ENCODE peak calls at places on chromosomes 3 and 15, in eight cellular contexts. One of them, this sample, is unnamed.

GRCh38 chr3:48408823-48409281 is 21.0 kb downstream of the PLXNB1 start:
- DNase-seq in astrocyte of the spinal cord: no peak
- DNase-seq in ovary: peak; percentile 15
- DNase-seq in GM06990: no peak
- DNase-seq in type B pancreatic cell: peak; percentile 58
- DNase-seq in activated CD8-positive, alpha-beta T cell treated with anti-CD3 and anti-CD28 coated beads for 36 hours: no peak
- DNase-seq in MCF 10A: no peak
- DNase-seq in fibroblast of lung: no peak
- DNase-seq in this sample: peak; percentile 26

GRCh38 chr15:55343168-55343567 is 24.1 kb downstream of the PIGB start:
- DNase-seq in type B pancreatic cell: no peak
- DNase-seq in fibroblast of lung: peak; percentile 28
- DNase-seq in ovary: no peak
- DNase-seq in activated CD8-positive, alpha-beta T cell treated with anti-CD3 and anti-CD28 coated beads for 36 hours: no peak
- DNase-seq in GM06990: no peak
- DNase-seq in MCF 10A: no peak
- DNase-seq in astrocyte of the spinal cord: no peak
- DNase-seq in this sample: no peak

GRCh38 chr3:20040476-20041196 is 390 bp downstream of the KAT2B start:
- DNase-seq in type B pancreatic cell: peak; percentile 75
- DNase-seq in astrocyte of the spinal cord: peak; percentile 69
- DNase-seq in ovary: peak; percentile 87
- DNase-seq in activated CD8-positive, alpha-beta T cell treated with anti-CD3 and anti-CD28 coated beads for 36 hours: peak; percentile 78
- DNase-seq in MCF 10A: peak; percentile 77
- DNase-seq in fibroblast of lung: peak; percentile 75
- DNase-seq in GM06990: peak; percentile 85
- DNase-seq in this sample: peak; percentile 85

GRCh38 chr3:186208328-186208989 is 99.6 kb upstream of the ETV5 start:
- DNase-seq in ovary: no peak
- DNase-seq in fibroblast of lung: no peak
- DNase-seq in astrocyte of the spinal cord: no peak
- DNase-seq in type B pancreatic cell: no peak
- DNase-seq in MCF 10A: no peak
- DNase-seq in activated CD8-positive, alpha-beta T cell treated with anti-CD3 and anti-CD28 coated beads for 36 hours: no peak
- DNase-seq in GM06990: no peak
- DNase-seq in this sample: no peak

GRCh38 chr3:197371521-197372075 is 73.2 kb upstream of the DLG1 start:
- DNase-seq in activated CD8-positive, alpha-beta T cell treated with anti-CD3 and anti-CD28 coated beads for 36 hours: no peak
- DNase-seq in type B pancreatic cell: no peak
- DNase-seq in GM06990: no peak
- DNase-seq in MCF 10A: no peak
- DNase-seq in astrocyte of the spinal cord: peak; percentile 47
- DNase-seq in fibroblast of lung: peak; percentile 68
- DNase-seq in ovary: no peak
- DNase-seq in this sample: no peak

GRCh38 chr3:192170031-192170430 is 557.3 kb downstream of the FGF12 start:
- DNase-seq in astrocyte of the spinal cord: no peak
- DNase-seq in ovary: no peak
- DNase-seq in type B pancreatic cell: no peak
- DNase-seq in fibroblast of lung: peak; percentile 9
- DNase-seq in activated CD8-positive, alpha-beta T cell treated with anti-CD3 and anti-CD28 coated beads for 36 hours: no peak
- DNase-seq in MCF 10A: no peak
- DNase-seq in GM06990: no peak
- DNase-seq in this sample: no peak

GRCh38 chr15:47620960-47621681 is 96.2 kb upstream of the SEMA6D start:
- DNase-seq in MCF 10A: peak; percentile 68
- DNase-seq in ovary: no peak
- DNase-seq in type B pancreatic cell: no peak
- DNase-seq in activated CD8-positive, alpha-beta T cell treated with anti-CD3 and anti-CD28 coated beads for 36 hours: no peak
- DNase-seq in fibroblast of lung: peak; percentile 6
- DNase-seq in astrocyte of the spinal cord: no peak
- DNase-seq in GM06990: no peak
- DNase-seq in this sample: no peak

GRCh38 chr3:133827684-133828083 is 22.1 kb downstream of the SRPRB start:
- DNase-seq in activated CD8-positive, alpha-beta T cell treated with anti-CD3 and anti-CD28 coated beads for 36 hours: no peak
- DNase-seq in type B pancreatic cell: no peak
- DNase-seq in ovary: no peak
- DNase-seq in MCF 10A: no peak
- DNase-seq in GM06990: no peak
- DNase-seq in fibroblast of lung: no peak
- DNase-seq in astrocyte of the spinal cord: no peak
- DNase-seq in this sample: no peak

GRCh38 chr3:141289228-141289772 is 57.7 kb downstream of the PXYLP1 start:
- DNase-seq in fibroblast of lung: no peak
- DNase-seq in GM06990: no peak
- DNase-seq in MCF 10A: no peak
- DNase-seq in astrocyte of the spinal cord: no peak
- DNase-seq in activated CD8-positive, alpha-beta T cell treated with anti-CD3 and anti-CD28 coated beads for 36 hours: no peak
- DNase-seq in type B pancreatic cell: no peak
- DNase-seq in ovary: no peak
- DNase-seq in this sample: no peak

GRCh38 chr3:20480771-20481170 is 294.8 kb upstream of the SGO1 start:
- DNase-seq in fibroblast of lung: peak; percentile 52
- DNase-seq in type B pancreatic cell: no peak
- DNase-seq in MCF 10A: no peak
- DNase-seq in activated CD8-positive, alpha-beta T cell treated with anti-CD3 and anti-CD28 coated beads for 36 hours: no peak
- DNase-seq in astrocyte of the spinal cord: peak; percentile 46
- DNase-seq in GM06990: no peak
- DNase-seq in ovary: no peak
- DNase-seq in this sample: no peak

GRCh38 chr3:183917776-183918175 is 33.1 kb upstream of the PARL start:
- DNase-seq in ovary: no peak
- DNase-seq in MCF 10A: no peak
- DNase-seq in type B pancreatic cell: no peak
- DNase-seq in activated CD8-positive, alpha-beta T cell treated with anti-CD3 and anti-CD28 coated beads for 36 hours: no peak
- DNase-seq in fibroblast of lung: no peak
- DNase-seq in GM06990: no peak
- DNase-seq in astrocyte of the spinal cord: no peak
- DNase-seq in this sample: no peak

GRCh38 chr3:37096292-37096691 is 78.1 kb downstream of the LRRFIP2 start:
- DNase-seq in GM06990: no peak
- DNase-seq in fibroblast of lung: peak; percentile 84
- DNase-seq in astrocyte of the spinal cord: peak; percentile 53
- DNase-seq in MCF 10A: peak; percentile 4
- DNase-seq in type B pancreatic cell: no peak
- DNase-seq in ovary: no peak
- DNase-seq in activated CD8-positive, alpha-beta T cell treated with anti-CD3 and anti-CD28 coated beads for 36 hours: no peak
- DNase-seq in this sample: no peak

DNA sequence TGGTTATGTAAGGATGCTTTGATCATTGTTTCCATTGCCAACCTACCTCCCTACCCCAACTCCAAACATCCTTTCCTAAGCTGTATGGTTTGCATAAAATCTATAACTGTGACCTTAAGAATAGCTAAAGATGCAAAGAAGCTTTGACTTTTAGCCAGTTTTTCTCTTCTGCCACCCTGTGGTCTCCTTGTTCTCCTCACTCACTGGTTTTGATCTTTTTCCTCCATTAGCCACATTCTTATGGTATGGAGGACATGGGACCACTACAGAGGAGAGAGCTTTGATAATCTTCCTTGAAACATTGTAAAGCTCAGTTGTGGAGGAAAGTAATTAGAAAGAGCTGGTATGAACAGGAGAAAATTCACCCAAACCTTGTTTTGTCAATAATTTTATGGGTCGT is 115.9 kb downstream of the NEK11 start:
- DNase-seq in astrocyte of the spinal cord: no peak
- DNase-seq in type B pancreatic cell: no peak
- DNase-seq in GM06990: no peak
- DNase-seq in fibroblast of lung: no peak
- DNase-seq in activated CD8-positive, alpha-beta T cell treated with anti-CD3 and anti-CD28 coated beads for 36 hours: no peak
- DNase-seq in MCF 10A: no peak
- DNase-seq in ovary: no peak
- DNase-seq in this sample: no peak
- TF ChIP-seq CTCF in astrocyte of the spinal cord: peak; percentile 18
- TF ChIP-seq CTCF in type B pancreatic cell: no peak
- TF ChIP-seq CTCF in GM06990: no peak
- TF ChIP-seq CTCF in fibroblast of lung: peak; percentile 12
- TF ChIP-seq CTCF in activated CD8-positive, alpha-beta T cell treated with anti-CD3 and anti-CD28 coated beads for 36 hours: no peak
- TF ChIP-seq CTCF in MCF 10A: no peak
- TF ChIP-seq CTCF in ovary: no peak
- TF ChIP-seq CTCF in this sample: no peak

DNA sequence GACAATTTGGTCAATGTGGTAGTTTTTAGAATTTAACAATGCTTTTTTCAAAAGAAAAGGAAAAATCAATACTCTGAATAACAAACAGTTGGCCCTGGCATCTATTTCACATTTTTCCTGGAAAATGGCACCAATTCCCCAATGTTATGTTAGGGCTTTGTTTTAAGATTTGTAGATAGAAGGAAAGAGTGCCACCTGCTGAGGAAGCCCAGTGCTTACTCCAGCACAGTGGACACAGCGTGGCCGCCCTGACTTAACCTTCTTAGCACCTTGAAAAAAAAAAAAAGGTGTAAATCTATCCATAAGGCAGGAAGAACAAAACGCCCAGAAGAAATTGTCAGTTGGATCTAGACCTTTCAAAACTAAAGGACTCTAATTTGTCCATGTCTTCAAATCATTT is 110.7 kb upstream of the CNTN4 start:
- DNase-seq in GM06990: no peak
- DNase-seq in MCF 10A: peak; percentile 22
- DNase-seq in type B pancreatic cell: no peak
- DNase-seq in astrocyte of the spinal cord: no peak
- DNase-seq in activated CD8-positive, alpha-beta T cell treated with anti-CD3 and anti-CD28 coated beads for 36 hours: peak; percentile 2
- DNase-seq in fibroblast of lung: peak; percentile 2
- DNase-seq in ovary: no peak
- DNase-seq in this sample: no peak
- TF ChIP-seq CTCF in GM06990: no peak
- TF ChIP-seq CTCF in MCF 10A: peak; percentile 36
- TF ChIP-seq CTCF in type B pancreatic cell: peak; percentile 55
- TF ChIP-seq CTCF in astrocyte of the spinal cord: no peak
- TF ChIP-seq CTCF in activated CD8-positive, alpha-beta T cell treated with anti-CD3 and anti-CD28 coated beads for 36 hours: no peak
- TF ChIP-seq CTCF in fibroblast of lung: no peak
- TF ChIP-seq CTCF in ovary: no peak
- TF ChIP-seq CTCF in this sample: no peak

GRCh38 chr3:193560870-193561269 is 6.2 kb upstream of the ATP13A4 start:
- DNase-seq in activated CD8-positive, alpha-beta T cell treated with anti-CD3 and anti-CD28 coated beads for 36 hours: no peak
- DNase-seq in MCF 10A: no peak
- DNase-seq in astrocyte of the spinal cord: no peak
- DNase-seq in GM06990: no peak
- DNase-seq in type B pancreatic cell: no peak
- DNase-seq in fibroblast of lung: no peak
- DNase-seq in ovary: no peak
- DNase-seq in this sample: no peak

GRCh38 chr3:193559100-193559499 is 4.4 kb upstream of the ATP13A4 start:
- DNase-seq in GM06990: no peak
- DNase-seq in type B pancreatic cell: no peak
- DNase-seq in ovary: no peak
- DNase-seq in activated CD8-positive, alpha-beta T cell treated with anti-CD3 and anti-CD28 coated beads for 36 hours: no peak
- DNase-seq in MCF 10A: no peak
- DNase-seq in astrocyte of the spinal cord: no peak
- DNase-seq in fibroblast of lung: no peak
- DNase-seq in this sample: no peak

GRCh38 chr3:193563429-193563828 is 8.7 kb upstream of the ATP13A4 start:
- DNase-seq in activated CD8-positive, alpha-beta T cell treated with anti-CD3 and anti-CD28 coated beads for 36 hours: no peak
- DNase-seq in astrocyte of the spinal cord: no peak
- DNase-seq in GM06990: no peak
- DNase-seq in ovary: no peak
- DNase-seq in MCF 10A: no peak
- DNase-seq in type B pancreatic cell: no peak
- DNase-seq in fibroblast of lung: no peak
- DNase-seq in this sample: no peak

GRCh38 chr3:193560091-193560490 is 5.4 kb upstream of the ATP13A4 start:
- DNase-seq in activated CD8-positive, alpha-beta T cell treated with anti-CD3 and anti-CD28 coated beads for 36 hours: no peak
- DNase-seq in astrocyte of the spinal cord: no peak
- DNase-seq in ovary: no peak
- DNase-seq in fibroblast of lung: no peak
- DNase-seq in GM06990: no peak
- DNase-seq in MCF 10A: no peak
- DNase-seq in type B pancreatic cell: no peak
- DNase-seq in this sample: no peak

DNA sequence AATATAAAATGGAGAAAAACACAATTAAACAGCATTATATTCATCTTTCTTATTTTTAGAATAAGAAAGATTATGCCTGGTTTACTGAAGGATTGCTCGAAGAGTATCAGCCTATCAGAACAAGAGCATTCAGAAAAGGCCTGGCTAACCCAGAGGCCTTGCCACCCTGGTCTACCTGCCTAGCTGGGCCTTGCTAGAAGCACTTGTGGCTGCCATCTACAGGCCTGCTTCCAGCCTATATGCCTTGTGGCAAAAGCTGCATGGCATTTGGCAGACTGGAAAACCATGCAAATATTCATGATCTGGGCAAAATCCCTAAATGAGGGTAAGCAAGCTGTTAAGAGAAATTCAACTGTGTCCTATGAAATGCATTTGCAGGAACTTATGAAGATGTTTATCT is 9.3 kb upstream of the ATP13A4 start:
- DNase-seq in GM06990: no peak
- DNase-seq in fibroblast of lung: no peak
- DNase-seq in MCF 10A: peak; percentile 22
- DNase-seq in astrocyte of the spinal cord: no peak
- DNase-seq in ovary: no peak
- DNase-seq in activated CD8-positive, alpha-beta T cell treated with anti-CD3 and anti-CD28 coated beads for 36 hours: no peak
- DNase-seq in type B pancreatic cell: no peak
- DNase-seq in this sample: no peak
- TF ChIP-seq CTCF in GM06990: peak; percentile 16
- TF ChIP-seq CTCF in fibroblast of lung: no peak
- TF ChIP-seq CTCF in MCF 10A: no peak
- TF ChIP-seq CTCF in astrocyte of the spinal cord: no peak
- TF ChIP-seq CTCF in ovary: no peak
- TF ChIP-seq CTCF in activated CD8-positive, alpha-beta T cell treated with anti-CD3 and anti-CD28 coated beads for 36 hours: no peak
- TF ChIP-seq CTCF in type B pancreatic cell: no peak
- TF ChIP-seq CTCF in this sample: peak; percentile 6

DNA sequence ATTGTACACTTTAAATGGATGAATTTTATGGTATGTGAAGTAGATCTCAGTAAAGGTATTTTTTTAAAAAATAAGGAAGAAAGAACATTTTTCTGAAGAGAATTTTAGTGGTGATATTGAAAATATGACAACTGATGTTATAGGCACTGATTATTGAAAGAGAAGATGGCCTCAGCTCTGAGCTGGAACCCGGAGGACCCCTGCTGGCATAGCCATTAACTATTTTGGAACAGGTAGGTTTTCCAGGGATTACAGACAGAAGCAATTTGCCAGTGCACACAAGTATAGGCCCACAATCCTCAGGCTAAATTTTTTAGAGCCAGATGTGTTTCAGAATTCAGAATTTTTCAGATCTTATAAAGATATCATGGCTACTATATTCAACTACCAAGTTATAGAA is 315.9 kb upstream of the GPR149 start:
- DNase-seq in activated CD8-positive, alpha-beta T cell treated with anti-CD3 and anti-CD28 coated beads for 36 hours: no peak
- DNase-seq in GM06990: no peak
- DNase-seq in ovary: no peak
- DNase-seq in astrocyte of the spinal cord: no peak
- DNase-seq in fibroblast of lung: no peak
- DNase-seq in MCF 10A: peak; percentile 26
- DNase-seq in type B pancreatic cell: no peak
- DNase-seq in this sample: no peak
- TF ChIP-seq CTCF in activated CD8-positive, alpha-beta T cell treated with anti-CD3 and anti-CD28 coated beads for 36 hours: no peak
- TF ChIP-seq CTCF in GM06990: no peak
- TF ChIP-seq CTCF in ovary: no peak
- TF ChIP-seq CTCF in astrocyte of the spinal cord: no peak
- TF ChIP-seq CTCF in fibroblast of lung: no peak
- TF ChIP-seq CTCF in MCF 10A: peak; percentile 36
- TF ChIP-seq CTCF in type B pancreatic cell: peak; percentile 16
- TF ChIP-seq CTCF in this sample: no peak